ENCODE peak calls at places on chromosomes 1 and 21, in seven cellular contexts. One of them, this sample, is unnamed.

GRCh38 chr1:184285401-184286087 is 101.3 kb upstream of the C1orf21 start:
- DNase-seq in breast epithelium: no peak
- DNase-seq in uterus: no peak
- DNase-seq in AG04449: no peak
- DNase-seq in mucosa of descending colon: no peak
- DNase-seq in right lobe of liver: no peak
- DNase-seq in Peyer's patch: no peak
- DNase-seq in this sample: no peak

GRCh38 chr1:24704411-24705259 is 40.6 kb upstream of the CLIC4 start:
- DNase-seq in breast epithelium: no peak
- DNase-seq in Peyer's patch: no peak
- DNase-seq in uterus: no peak
- DNase-seq in AG04449: no peak
- DNase-seq in mucosa of descending colon: no peak
- DNase-seq in right lobe of liver: no peak
- DNase-seq in this sample: no peak

GRCh38 chr21:27564684-27565280 is 597.9 kb upstream of the ADAMTS5 start:
- DNase-seq in right lobe of liver: no peak
- DNase-seq in Peyer's patch: no peak
- DNase-seq in breast epithelium: peak
- DNase-seq in AG04449: no peak
- DNase-seq in uterus: peak
- DNase-seq in mucosa of descending colon: no peak
- DNase-seq in this sample: peak

GRCh38 chr1:215987092-215987855 is 420.2 kb downstream of the KCTD3 start:
- DNase-seq in mucosa of descending colon: no peak
- DNase-seq in Peyer's patch: no peak
- DNase-seq in right lobe of liver: no peak
- DNase-seq in uterus: no peak
- DNase-seq in breast epithelium: no peak
- DNase-seq in AG04449: no peak
- DNase-seq in this sample: no peak

GRCh38 chr1:187689137-187689536 is 860.4 kb downstream of the PLA2G4A start:
- DNase-seq in right lobe of liver: no peak
- DNase-seq in breast epithelium: no peak
- DNase-seq in Peyer's patch: no peak
- DNase-seq in mucosa of descending colon: no peak
- DNase-seq in AG04449: peak
- DNase-seq in uterus: no peak
- DNase-seq in this sample: no peak

GRCh38 chr1:25945756-25946155 is 39.5 kb upstream of the STMN1 start:
- DNase-seq in right lobe of liver: no peak
- DNase-seq in Peyer's patch: no peak
- DNase-seq in uterus: no peak
- DNase-seq in breast epithelium: no peak
- DNase-seq in mucosa of descending colon: no peak
- DNase-seq in AG04449: no peak
- DNase-seq in this sample: no peak

GRCh38 chr21:19603011-19603593 is 1199.5 kb upstream of the TMPRSS15 start:
- DNase-seq in AG04449: no peak
- DNase-seq in breast epithelium: no peak
- DNase-seq in mucosa of descending colon: no peak
- DNase-seq in right lobe of liver: no peak
- DNase-seq in Peyer's patch: no peak
- DNase-seq in uterus: no peak
- DNase-seq in this sample: no peak

GRCh38 chr1:58155418-58156123 is 391.0 kb downstream of the OMA1 start:
- DNase-seq in AG04449: no peak
- DNase-seq in Peyer's patch: no peak
- DNase-seq in mucosa of descending colon: no peak
- DNase-seq in right lobe of liver: peak
- DNase-seq in uterus: no peak
- DNase-seq in breast epithelium: no peak
- DNase-seq in this sample: no peak

GRCh38 chr1:58782308-58783089 is 1.3 kb downstream of the JUN start:
- DNase-seq in AG04449: no peak
- DNase-seq in breast epithelium: peak
- DNase-seq in mucosa of descending colon: peak
- DNase-seq in uterus: peak
- DNase-seq in Peyer's patch: peak
- DNase-seq in right lobe of liver: peak
- DNase-seq in this sample: no peak

GRCh38 chr1:47616036-47616435 is 178.2 kb downstream of the FOXD2 start:
- DNase-seq in AG04449: no peak
- DNase-seq in uterus: no peak
- DNase-seq in breast epithelium: no peak
- DNase-seq in right lobe of liver: no peak
- DNase-seq in Peyer's patch: no peak
- DNase-seq in mucosa of descending colon: no peak
- DNase-seq in this sample: no peak

GRCh38 chr1:171219751-171220385 is 28.4 kb upstream of the FMO1 start:
- DNase-seq in mucosa of descending colon: no peak
- DNase-seq in breast epithelium: peak
- DNase-seq in right lobe of liver: no peak
- DNase-seq in AG04449: peak
- DNase-seq in Peyer's patch: no peak
- DNase-seq in uterus: no peak
- DNase-seq in this sample: peak

GRCh38 chr1:23100074-23100748 is 68.4 kb downstream of the LUZP1 start:
- DNase-seq in uterus: no peak
- DNase-seq in AG04449: peak
- DNase-seq in breast epithelium: peak
- DNase-seq in Peyer's patch: no peak
- DNase-seq in right lobe of liver: no peak
- DNase-seq in mucosa of descending colon: no peak
- DNase-seq in this sample: peak

GRCh38 chr1:33424205-33424604 is 6.7 kb downstream of the PHC2 start:
- DNase-seq in right lobe of liver: no peak
- DNase-seq in breast epithelium: no peak
- DNase-seq in mucosa of descending colon: no peak
- DNase-seq in Peyer's patch: no peak
- DNase-seq in uterus: no peak
- DNase-seq in AG04449: no peak
- DNase-seq in this sample: no peak

GRCh38 chr1:87760100-87760499 is 431.4 kb downstream of the LMO4 start:
- DNase-seq in uterus: no peak
- DNase-seq in mucosa of descending colon: no peak
- DNase-seq in Peyer's patch: no peak
- DNase-seq in breast epithelium: no peak
- DNase-seq in right lobe of liver: no peak
- DNase-seq in AG04449: no peak
- DNase-seq in this sample: peak

GRCh38 chr21:45003331-45004058 is 63.7 kb downstream of the SLX9 start:
- DNase-seq in AG04449: no peak
- DNase-seq in right lobe of liver: no peak
- DNase-seq in breast epithelium: no peak
- DNase-seq in mucosa of descending colon: peak
- DNase-seq in Peyer's patch: no peak
- DNase-seq in uterus: peak
- DNase-seq in this sample: no peak

GRCh38 chr1:47529520-47530098 is 91.8 kb downstream of the FOXD2 start:
- DNase-seq in Peyer's patch: no peak
- DNase-seq in uterus: no peak
- DNase-seq in mucosa of descending colon: no peak
- DNase-seq in breast epithelium: no peak
- DNase-seq in AG04449: no peak
- DNase-seq in right lobe of liver: no peak
- DNase-seq in this sample: no peak

GRCh38 chr1:12052008-12052573 is 11.0 kb upstream of the TNFRSF8 start:
- DNase-seq in breast epithelium: no peak
- DNase-seq in uterus: peak
- DNase-seq in right lobe of liver: no peak
- DNase-seq in Peyer's patch: peak
- DNase-seq in mucosa of descending colon: no peak
- DNase-seq in AG04449: no peak
- DNase-seq in this sample: peak

GRCh38 chr1:84538599-84538998 is 32.2 kb upstream of the GNG5 start:
- DNase-seq in Peyer's patch: no peak
- DNase-seq in mucosa of descending colon: no peak
- DNase-seq in right lobe of liver: no peak
- DNase-seq in uterus: no peak
- DNase-seq in breast epithelium: no peak
- DNase-seq in AG04449: no peak
- DNase-seq in this sample: no peak
- TF ChIP-seq CTCF in Peyer's patch: no peak
- TF ChIP-seq CTCF in mucosa of descending colon: no peak
- TF ChIP-seq CTCF in right lobe of liver: no peak
- TF ChIP-seq CTCF in uterus: no peak
- TF ChIP-seq CTCF in breast epithelium: no peak
- TF ChIP-seq CTCF in AG04449: no peak
- TF ChIP-seq CTCF in this sample: no peak

DNA sequence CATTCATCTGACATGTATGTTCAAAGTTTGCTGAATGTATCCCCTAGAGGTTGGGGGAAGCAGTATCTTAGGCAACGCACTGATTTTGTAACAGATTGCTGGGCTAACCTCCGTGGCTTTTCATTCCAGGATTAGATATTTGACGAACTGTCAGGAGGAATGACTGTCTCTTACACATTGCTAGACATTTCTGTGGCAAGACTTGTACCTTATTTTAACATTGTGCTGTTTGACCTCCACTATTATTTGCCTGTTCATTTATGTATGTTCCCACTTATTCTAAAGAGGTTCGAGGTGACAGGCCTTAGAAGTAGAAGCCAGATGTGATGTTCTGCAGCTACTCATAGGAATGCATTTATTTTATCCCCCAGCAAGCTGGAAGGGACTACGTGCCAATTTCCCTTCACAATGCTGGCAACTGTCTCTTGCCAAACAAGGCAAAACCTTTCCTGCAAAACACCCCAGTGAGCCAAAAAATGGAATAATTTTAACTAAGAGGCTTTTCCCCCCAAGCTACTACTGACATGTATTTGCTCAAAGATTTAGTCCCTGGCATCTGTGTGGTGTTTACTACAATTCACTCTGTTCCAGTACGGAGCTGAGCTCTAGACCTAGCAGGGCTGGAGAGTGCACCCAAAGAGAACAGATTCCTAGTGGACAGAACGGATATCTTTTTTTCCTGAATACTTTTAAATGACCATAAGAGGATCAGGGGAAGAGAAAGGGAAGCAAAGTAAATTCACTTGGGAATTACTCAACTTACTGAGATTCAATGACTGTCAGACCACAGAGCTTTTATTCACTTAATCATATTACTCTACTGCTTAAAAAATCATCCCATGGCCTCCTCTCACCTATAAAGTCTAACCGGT is 646.2 kb downstream of the SMYD3 start:
- DNase-seq in uterus: no peak
- DNase-seq in AG04449: peak
- DNase-seq in breast epithelium: no peak
- DNase-seq in mucosa of descending colon: no peak
- DNase-seq in Peyer's patch: no peak
- DNase-seq in right lobe of liver: no peak
- DNase-seq in this sample: peak
- TF ChIP-seq CTCF in uterus: no peak
- TF ChIP-seq CTCF in AG04449: no peak
- TF ChIP-seq CTCF in breast epithelium: no peak
- TF ChIP-seq CTCF in mucosa of descending colon: no peak
- TF ChIP-seq CTCF in Peyer's patch: no peak
- TF ChIP-seq CTCF in right lobe of liver: no peak
- TF ChIP-seq CTCF in this sample: no peak

DNA sequence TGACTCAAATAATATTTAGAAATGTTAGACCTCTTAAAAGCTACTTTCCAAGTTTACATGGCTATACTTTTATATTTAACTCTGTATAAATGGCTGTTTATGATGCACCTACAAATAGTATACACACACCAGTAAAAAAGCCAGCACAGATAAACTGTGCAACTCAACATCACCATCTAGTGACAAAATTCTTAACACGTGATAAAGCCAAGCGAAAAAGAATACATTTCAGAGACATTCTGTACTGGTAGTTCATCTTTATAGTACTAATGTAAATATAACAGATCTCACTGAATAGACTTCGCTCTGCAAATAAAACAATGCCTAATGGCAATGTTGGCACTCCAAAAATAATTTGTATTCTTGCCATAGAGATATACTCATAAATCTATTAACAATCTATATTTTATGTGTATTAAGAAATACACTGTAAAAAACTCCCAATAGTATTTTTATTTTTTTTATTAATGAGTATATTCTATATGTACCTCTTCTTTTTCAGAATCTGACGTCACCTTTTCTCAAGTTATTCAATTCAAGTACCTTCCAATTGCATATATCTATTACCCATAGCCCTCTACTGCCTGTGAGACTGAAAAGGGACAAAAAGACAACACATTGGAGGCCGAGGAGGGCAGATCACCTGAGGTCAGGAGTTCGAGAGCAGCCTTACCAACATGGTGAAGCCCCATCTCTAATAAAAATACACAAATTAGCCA is 100.2 kb downstream of the DPYD start:
- DNase-seq in Peyer's patch: no peak
- DNase-seq in breast epithelium: no peak
- DNase-seq in mucosa of descending colon: no peak
- DNase-seq in right lobe of liver: no peak
- DNase-seq in AG04449: no peak
- DNase-seq in uterus: no peak
- DNase-seq in this sample: no peak
- TF ChIP-seq CTCF in Peyer's patch: peak
- TF ChIP-seq CTCF in breast epithelium: no peak
- TF ChIP-seq CTCF in mucosa of descending colon: no peak
- TF ChIP-seq CTCF in right lobe of liver: peak
- TF ChIP-seq CTCF in AG04449: no peak
- TF ChIP-seq CTCF in uterus: peak
- TF ChIP-seq CTCF in this sample: peak

GRCh38 chr1:41416552-41417334 is 55.5 kb downstream of the FOXO6 start:
- DNase-seq in AG04449: no peak
- DNase-seq in mucosa of descending colon: no peak
- DNase-seq in Peyer's patch: peak
- DNase-seq in right lobe of liver: peak
- DNase-seq in breast epithelium: peak
- DNase-seq in uterus: peak
- DNase-seq in this sample: peak

GRCh38 chr1:41416081-41416480 is 54.8 kb downstream of the FOXO6 start:
- DNase-seq in AG04449: no peak
- DNase-seq in Peyer's patch: no peak
- DNase-seq in breast epithelium: no peak
- DNase-seq in right lobe of liver: no peak
- DNase-seq in uterus: no peak
- DNase-seq in mucosa of descending colon: no peak
- DNase-seq in this sample: no peak

GRCh38 chr1:41417746-41418145 is 56.5 kb downstream of the FOXO6 start:
- DNase-seq in AG04449: no peak
- DNase-seq in Peyer's patch: no peak
- DNase-seq in right lobe of liver: no peak
- DNase-seq in breast epithelium: no peak
- DNase-seq in mucosa of descending colon: no peak
- DNase-seq in uterus: no peak
- DNase-seq in this sample: no peak

GRCh38 chr1:41418868-41419583 is 57.8 kb downstream of the FOXO6 start:
- DNase-seq in mucosa of descending colon: peak
- DNase-seq in AG04449: peak
- DNase-seq in breast epithelium: peak
- DNase-seq in right lobe of liver: no peak
- DNase-seq in uterus: peak
- DNase-seq in Peyer's patch: no peak
- DNase-seq in this sample: peak

DNA sequence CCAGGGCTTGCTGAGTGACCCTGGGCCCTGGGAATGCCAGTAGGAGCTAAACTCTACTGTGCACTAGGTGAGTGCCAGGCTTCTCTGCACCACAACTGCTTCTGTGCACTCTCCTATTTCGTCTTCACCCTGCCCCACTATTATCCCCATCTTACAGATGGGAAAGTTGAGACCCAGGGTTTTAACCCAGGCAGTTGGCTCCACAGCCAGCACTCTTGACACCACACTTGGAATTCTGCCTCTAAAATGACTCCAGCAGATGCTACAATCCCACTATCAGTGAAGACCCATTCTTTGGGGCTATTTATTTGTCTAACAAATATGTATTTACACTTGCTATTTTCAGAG is 56.1 kb downstream of the FOXO6 start:
- DNase-seq in right lobe of liver: no peak
- DNase-seq in mucosa of descending colon: no peak
- DNase-seq in AG04449: no peak
- DNase-seq in uterus: no peak
- DNase-seq in breast epithelium: no peak
- DNase-seq in Peyer's patch: no peak
- DNase-seq in this sample: no peak
- TF ChIP-seq CTCF in right lobe of liver: no peak
- TF ChIP-seq CTCF in mucosa of descending colon: no peak
- TF ChIP-seq CTCF in AG04449: no peak
- TF ChIP-seq CTCF in uterus: no peak
- TF ChIP-seq CTCF in breast epithelium: no peak
- TF ChIP-seq CTCF in Peyer's patch: no peak
- TF ChIP-seq CTCF in this sample: no peak

This sample was measured in AG09319.